ENCODE peak calls at places on chromosomes 6 and 20, in eight cellular contexts. P is T-cell; I is T-helper 17 cell; S is stimulated activated CD8-positive, alpha-beta memory T cell treated with anti-CD3 and anti-CD28 coated beads, Interleukin-7, amount 100 ng/mL, for 4 hours; G is NCI-H69; F is pulmonary artery endothelial cell; M is smooth muscle cell of the brain vasculature; W is GDM1. Z is an unnamed sample.

GRCh38 chr6:159982726-159983506 is 14.0 kb downstream of the IGF2R start:
- DNase-seq in S (no peak), W (no peak), G (peak), F (no peak), M (no peak), I (no peak), P (no peak), Z (no peak)

GRCh38 chr20:24695529-24696225 is 226.2 kb downstream of the SYNDIG1 start:
- DNase-seq in W (no peak), S (no peak), M (no peak), P (no peak), G (no peak), F (no peak), I (no peak), Z (no peak)

GRCh38 chr6:24477070-24477469 is 12.3 kb downstream of the GPLD1 start:
- DNase-seq in S (no peak), P (no peak), W (no peak), M (no peak), G (no peak), I (no peak), F (no peak), Z (no peak)

GRCh38 chr6:87932361-87932760 is 115.3 kb upstream of the SPACA1 start:
- DNase-seq in P (no peak), M (no peak), G (no peak), W (no peak), I (no peak), F (no peak), S (no peak), Z (no peak)

GRCh38 chr20:2794866-2795447 is 5.5 kb downstream of the CPXM1 start:
- DNase-seq in W (no peak), S (no peak), F (no peak), G (peak), I (no peak), P (no peak), M (no peak), Z (no peak)

GRCh38 chr6:163627274-163628062 is 212.9 kb downstream of the QKI start:
- DNase-seq in F (no peak), M (no peak), W (no peak), I (no peak), S (no peak), P (no peak), G (no peak), Z (no peak)

GRCh38 chr6:34393191-34393967 is 910 bp upstream of the NUDT3 start:
- DNase-seq in I (no peak), F (no peak), W (no peak), M (no peak), S (no peak), P (no peak), G (no peak), Z (no peak)

GRCh38 chr20:56690531-56691175 is 61.5 kb downstream of the TFAP2C start:
- DNase-seq in G (no peak), W (no peak), M (no peak), I (no peak), F (no peak), P (no peak), S (no peak), Z (no peak)

GRCh38 chr6:1131285-1132079 is 180.4 kb upstream of the FOXQ1 start:
- DNase-seq in I (no peak), W (no peak), F (no peak), P (no peak), M (no peak), G (no peak), S (no peak), Z (no peak)

GRCh38 chr6:21189721-21190120 is 403.8 kb upstream of the SOX4 start:
- DNase-seq in W (no peak), G (peak), S (no peak), M (no peak), I (no peak), P (no peak), F (no peak), Z (no peak)

GRCh38 chr20:34622821-34623451 is 54.0 kb downstream of the PIGU start:
- DNase-seq in F (no peak), P (no peak), I (no peak), M (no peak), W (no peak), S (no peak), G (no peak), Z (no peak)

GRCh38 chr6:87315071-87315470 is 7.3 kb upstream of the SMIM8 start:
- DNase-seq in M (no peak), I (no peak), S (no peak), W (no peak), G (no peak), F (no peak), P (no peak), Z (no peak)